ENCODE peak calls at places on chromosome 3, in seven cellular contexts. U is A549, H is HCT116, O is HepG2, P is endothelial cell of umbilical vein, R is GM12878, F is H1. V is an unnamed sample.

GRCh38 chr3:154191520-154191919 is 70.3 kb downstream of the ARHGEF26 start:
- DNase-seq in F (no peak), O (no peak), R (no peak), U (no peak), P (no peak), H (no peak), V (no peak)

GRCh38 chr3:58994746-58995330 is 55.0 kb downstream of the CFAP20DC start:
- DNase-seq in H (peak), U (peak), R (peak), O (peak), P (peak), F (peak), V (peak)

GRCh38 chr3:154243353-154243752 is 80.9 kb downstream of the DHX36 start:
- DNase-seq in R (no peak), U (no peak), F (no peak), O (no peak), P (peak), H (no peak), V (no peak)

GRCh38 chr3:94472511-94472910 is 409.6 kb downstream of the NSUN3 start:
- DNase-seq in O (no peak), U (no peak), H (no peak), F (no peak), P (no peak), R (no peak), V (no peak)

GRCh38 chr3:149494759-149495580 is 20.5 kb downstream of the TM4SF4 start:
- DNase-seq in H (no peak), O (no peak), P (no peak), R (no peak), U (no peak), F (no peak), V (no peak)

GRCh38 chr3:141313091-141313683 is 55.1 kb upstream of the ZBTB38 start:
- DNase-seq in P (no peak), O (no peak), H (no peak), F (no peak), R (no peak), U (no peak), V (no peak)

GRCh38 chr3:141793476-141794260 is 30.5 kb downstream of the GRK7 start:
- DNase-seq in P (no peak), H (no peak), R (no peak), F (no peak), U (no peak), O (no peak), V (no peak)

GRCh38 chr3:132268956-132269355 is 48.3 kb upstream of the ACP3 start:
- DNase-seq in P (peak), U (no peak), O (no peak), H (peak), R (no peak), F (no peak), V (peak)

GRCh38 chr3:108441081-108441507 is 69.3 kb downstream of the MYH15 start:
- DNase-seq in F (no peak), H (no peak), O (no peak), P (no peak), R (no peak), U (no peak), V (no peak)

GRCh38 chr3:65993134-65993900 is 45.4 kb downstream of the MAGI1 start:
- DNase-seq in P (no peak), O (no peak), U (no peak), R (no peak), H (no peak), F (no peak), V (no peak)

GRCh38 chr3:196632033-196632751 is 7.3 kb upstream of the NRROS start:
- DNase-seq in P (peak), U (peak), H (peak), O (peak), R (peak), F (peak), V (peak)

GRCh38 chr3:11910971-11911531 is 64.4 kb upstream of the TAMM41 start:
- DNase-seq in U (no peak), R (no peak), H (no peak), F (no peak), O (no peak), P (no peak), V (no peak)

GRCh38 chr3:183513046-183513706 is 42.3 kb downstream of the KLHL6 start:
- DNase-seq in O (no peak), P (no peak), U (no peak), H (no peak), R (no peak), F (no peak), V (peak)

GRCh38 chr3:178665747-178666146 is 129.5 kb downstream of the KCNMB2 start:
- DNase-seq in R (no peak), H (no peak), F (no peak), O (no peak), U (no peak), P (no peak), V (no peak)

GRCh38 chr3:133894334-133895207 is 1.1 kb downstream of the RAB6B start:
- DNase-seq in U (no peak), R (no peak), H (no peak), O (no peak), P (no peak), F (no peak), V (no peak)

GRCh38 chr3:60809857-60810256 is 441.4 kb downstream of the FHIT start:
- DNase-seq in H (no peak), U (no peak), R (no peak), F (no peak), O (peak), P (no peak), V (peak)

GRCh38 chr3:107283948-107284347 is 93.3 kb upstream of the CCDC54 start:
- DNase-seq in U (no peak), F (no peak), O (no peak), R (no peak), P (no peak), H (no peak), V (no peak)

GRCh38 chr3:137165117-137165806 is 207.5 kb downstream of the IL20RB start:
- DNase-seq in R (no peak), H (no peak), F (no peak), O (no peak), P (no peak), U (no peak), V (peak)

GRCh38 chr3:10365791-10366190 is 44.9 kb upstream of the SEC13 start:
- DNase-seq in H (no peak), F (no peak), O (no peak), U (no peak), P (no peak), R (no peak), V (no peak)

GRCh38 chr3:176950743-176951142 is 246.5 kb downstream of the TBL1XR1 start:
- DNase-seq in U (no peak), P (peak), H (no peak), F (no peak), R (no peak), O (no peak), V (no peak)

GRCh38 chr3:116770815-116771450 is 61.4 kb downstream of the TUSC7 start:
- DNase-seq in P (peak), R (peak), O (peak), U (peak), H (peak), F (peak), V (peak)
- TF ChIP-seq MAX in P (no peak), R (no peak), O (no peak), U (no peak), H (no peak), F (no peak), V (peak)

DNA sequence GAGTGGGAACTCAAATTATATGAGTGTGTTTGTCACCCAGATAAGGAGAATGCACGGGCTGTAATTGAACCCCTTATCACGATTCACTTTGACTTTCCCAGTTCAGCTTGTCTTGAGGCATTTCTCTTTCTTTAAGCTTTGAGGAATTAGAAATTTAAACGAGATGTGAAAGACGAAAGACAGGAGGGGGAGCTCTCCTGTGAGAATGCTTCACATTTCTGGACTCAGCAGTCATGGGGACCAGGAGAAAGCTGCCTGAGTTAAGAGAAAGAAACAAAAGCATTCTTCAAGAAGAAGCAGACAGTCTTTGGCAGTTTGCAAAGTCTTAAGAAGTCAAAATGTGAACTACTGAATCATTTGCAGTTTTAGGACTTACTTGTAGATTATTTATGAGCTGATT is 205.6 kb downstream of the NECTIN3 start:
- DNase-seq in F (peak), P (no peak), U (no peak), H (no peak), R (no peak), O (no peak), V (peak)
- TF ChIP-seq CTCF in F (peak), P (no peak), U (no peak), H (no peak), R (no peak), O (no peak), V (no peak)

GRCh38 chr3:129278439-129278969 is at the start of gene HMCES:
- DNase-seq in P (peak), U (peak), F (peak), R (peak), H (peak), O (peak), V (peak)
- TF ChIP-seq POLR2A in P (no peak), U (no peak), F (no peak), R (peak), H (no peak), O (no peak), V (no peak)

GRCh38 chr3:139672884-139673283 is 4.9 kb downstream of the NMNAT3 start:
- DNase-seq in H (no peak), O (no peak), F (no peak), P (no peak), R (no peak), U (no peak), V (no peak)
- TF ChIP-seq MAX in H (no peak), O (no peak), F (no peak), P (no peak), R (no peak), U (no peak), V (no peak)

GRCh38 chr3:174000675-174001074 is 603.1 kb downstream of the NLGN1 start:
- DNase-seq in H (no peak), U (no peak), P (no peak), R (no peak), F (no peak), O (no peak), V (no peak)

GRCh38 chr3:174002543-174002942 is 605.0 kb downstream of the NLGN1 start:
- DNase-seq in U (no peak), P (peak), O (peak), F (no peak), R (no peak), H (no peak), V (peak)
- TF ChIP-seq CTCF in U (no peak), P (peak), O (no peak), F (no peak), R (no peak), H (peak), V (no peak)

DNA sequence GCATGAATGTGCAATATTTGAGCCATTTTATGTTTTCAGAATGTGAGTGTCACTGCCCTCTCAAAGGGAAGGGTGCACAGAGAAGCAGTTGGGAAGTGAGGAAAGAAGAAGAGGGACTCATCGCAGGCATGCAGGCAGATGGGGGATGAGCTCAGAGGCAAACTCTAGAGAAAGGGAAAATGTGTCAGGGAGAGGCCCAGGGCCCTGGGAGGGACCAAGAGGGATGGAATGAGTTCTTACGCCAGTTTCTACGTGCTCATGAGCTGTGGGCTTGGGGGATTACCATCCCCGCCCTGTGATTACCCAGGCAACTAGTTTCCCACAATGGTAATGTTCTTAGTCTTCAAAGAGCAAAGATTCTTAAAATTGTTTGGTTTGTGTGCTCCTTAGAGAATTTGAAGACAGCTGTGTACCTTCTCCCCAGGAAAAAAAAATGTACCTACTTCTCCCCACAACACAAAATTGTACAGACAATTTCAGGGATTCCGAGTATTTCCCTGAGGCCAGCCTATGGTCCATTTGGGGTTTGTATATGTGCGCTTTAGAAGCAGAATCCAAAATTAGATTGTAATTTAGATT is 17.8 kb downstream of the GCSAM start:
- DNase-seq in P (no peak), O (no peak), H (no peak), F (no peak), R (peak), U (no peak), V (no peak)
- TF ChIP-seq POLR2A in P (no peak), O (no peak), H (no peak), F (no peak), R (peak), U (no peak), V (no peak)

DNA sequence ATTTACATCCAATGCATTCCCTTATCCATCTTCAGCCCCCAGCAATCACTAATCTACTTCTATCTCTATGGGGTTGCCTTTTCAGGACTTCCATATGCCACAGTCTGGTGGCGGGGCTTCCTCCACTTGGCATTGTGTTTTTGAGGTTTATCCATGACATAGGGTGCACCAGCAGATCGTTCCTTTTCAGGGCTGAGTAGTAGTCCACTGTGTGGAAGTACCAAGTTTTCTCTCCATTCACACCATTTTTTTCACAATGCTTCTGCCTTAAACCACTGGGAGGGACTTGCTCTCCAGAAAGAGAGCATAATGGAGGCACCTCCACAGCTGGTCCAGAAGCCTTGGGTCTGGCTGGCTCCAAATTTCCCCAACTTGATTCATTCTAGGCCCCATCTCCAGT is 144.0 kb upstream of the IQSEC1 start:
- DNase-seq in U (no peak), P (no peak), F (no peak), O (no peak), H (no peak), R (no peak), V (no peak)
- TF ChIP-seq MAX in U (no peak), P (no peak), F (no peak), O (no peak), H (no peak), R (no peak), V (no peak)

DNA sequence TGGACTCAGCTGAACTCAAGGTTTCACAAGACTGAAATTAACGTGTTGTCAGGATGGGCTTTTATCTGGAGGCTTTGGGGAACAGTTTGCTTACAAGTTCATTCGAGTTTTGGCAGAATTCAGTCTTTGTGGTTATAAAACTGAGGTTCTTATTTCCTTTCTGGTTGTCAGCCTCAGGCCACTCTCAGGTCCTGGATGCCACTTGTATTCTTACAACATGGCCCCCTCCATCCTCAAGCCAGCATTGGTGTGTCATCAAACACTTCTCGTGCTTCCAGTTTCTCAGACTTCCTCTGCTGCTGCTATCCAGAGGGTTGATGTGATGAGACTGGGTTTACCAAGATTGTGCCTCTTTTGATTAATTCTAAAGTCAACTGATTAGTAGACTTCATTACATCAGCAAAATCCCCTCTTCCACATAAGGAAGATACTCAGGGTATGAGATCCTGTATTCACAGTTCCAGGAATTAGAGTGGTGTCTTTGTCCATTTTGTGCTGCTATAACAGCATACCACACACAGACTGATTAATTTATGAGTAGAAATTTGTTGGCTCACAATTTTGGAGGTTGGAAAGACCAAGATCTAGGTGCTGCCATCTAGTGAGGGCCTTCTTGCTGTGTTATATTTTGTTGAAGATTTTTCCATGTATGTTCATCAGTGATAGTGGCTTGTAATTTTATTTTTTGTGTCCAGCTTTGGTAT is 10.9 kb downstream of the LRCH3 start:
- DNase-seq in U (no peak), O (no peak), P (peak), H (no peak), F (no peak), R (peak), V (peak)
- TF ChIP-seq CTCF in U (peak), O (peak), P (peak), H (peak), F (peak), R (peak), V (peak)